ENCODE peak calls at places on chromosome 1, in seven cellular contexts. B is adrenal gland, Q is lower leg skin, Y is globus pallidus, L is cardiac fibroblast, Z is body of pancreas, H is tibial nerve. K is an unnamed sample.

GRCh38 chr1:230681599-230681998 is 32.3 kb downstream of the AGT start:
- DNase-seq in Y (no peak), Q (no peak), B (peak), H (no peak), Z (peak), L (peak), K (peak)

GRCh38 chr1:211198111-211198510 is 61.1 kb upstream of the RCOR3 start:
- DNase-seq in Y (no peak), L (peak), H (no peak), Z (no peak), B (no peak), Q (no peak), K (no peak)

GRCh38 chr1:110240476-110241210 is 30.5 kb downstream of the KCNC4 start:
- DNase-seq in Z (no peak), Y (no peak), Q (no peak), B (no peak), L (no peak), H (no peak), K (no peak)

GRCh38 chr1:173453982-173454381 is 23.2 kb upstream of the PRDX6 start:
- DNase-seq in Z (no peak), H (no peak), Y (no peak), L (peak), B (no peak), Q (no peak), K (no peak)

GRCh38 chr1:246608616-246609376 is 42.5 kb downstream of the CNST start:
- DNase-seq in H (peak), Q (peak), Y (no peak), B (peak), Z (peak), L (peak), K (no peak)

GRCh38 chr1:40421694-40422384 is 28.4 kb upstream of the ZFP69B start:
- DNase-seq in Y (peak), L (peak), H (no peak), B (peak), Z (no peak), Q (no peak), K (no peak)

GRCh38 chr1:19560480-19560879 is 75.1 kb upstream of the CAPZB start:
- DNase-seq in L (no peak), H (no peak), Q (no peak), B (no peak), Z (no peak), Y (no peak), K (no peak)

GRCh38 chr1:214590696-214591095 is 12.3 kb upstream of the CENPF start:
- DNase-seq in H (no peak), Y (no peak), B (no peak), Z (no peak), L (no peak), Q (no peak), K (no peak)

GRCh38 chr1:100412980-100413379 is 60.7 kb downstream of the CDC14A start:
- DNase-seq in B (no peak), Q (no peak), Y (no peak), L (no peak), H (no peak), Z (no peak), K (no peak)

K was measured in NCI-H1436 treated with DMSO at 0.1 percent for 48 hours.